ENCODE peak calls at places on chromosomes 7 and 10, in six cellular contexts. One of them, this sample, is unnamed.

GRCh38 chr7:110224643-110225042 is 866.3 kb upstream of the LRRN3 start:
- DNase-seq in nucleus accumbens: no peak
- DNase-seq in OCI-M1: no peak
- DNase-seq in activated CD4-positive, alpha-beta T cell treated with anti-CD3 and anti-CD28 coated beads, Interleukin-2, amount 50 U/mL, for 48 hours: no peak
- DNase-seq in GM06990: no peak
- DNase-seq in activated effector memory CD4-positive, alpha-beta T cell treated with Interleukin-2 at 50 U/mL for 16 hours: no peak
- DNase-seq in this sample: no peak

GRCh38 chr7:24456526-24457214 is 116.6 kb upstream of the PALS2 start:
- DNase-seq in GM06990: no peak
- DNase-seq in nucleus accumbens: peak
- DNase-seq in activated effector memory CD4-positive, alpha-beta T cell treated with Interleukin-2 at 50 U/mL for 16 hours: no peak
- DNase-seq in OCI-M1: no peak
- DNase-seq in activated CD4-positive, alpha-beta T cell treated with anti-CD3 and anti-CD28 coated beads, Interleukin-2, amount 50 U/mL, for 48 hours: no peak
- DNase-seq in this sample: peak

GRCh38 chr7:114760477-114760876 is 161.4 kb upstream of the MDFIC start:
- DNase-seq in nucleus accumbens: no peak
- DNase-seq in activated effector memory CD4-positive, alpha-beta T cell treated with Interleukin-2 at 50 U/mL for 16 hours: no peak
- DNase-seq in GM06990: no peak
- DNase-seq in activated CD4-positive, alpha-beta T cell treated with anti-CD3 and anti-CD28 coated beads, Interleukin-2, amount 50 U/mL, for 48 hours: no peak
- DNase-seq in OCI-M1: no peak
- DNase-seq in this sample: no peak

GRCh38 chr10:16481052-16481728 is 40.5 kb downstream of the C1QL3 start:
- DNase-seq in nucleus accumbens: no peak
- DNase-seq in activated CD4-positive, alpha-beta T cell treated with anti-CD3 and anti-CD28 coated beads, Interleukin-2, amount 50 U/mL, for 48 hours: no peak
- DNase-seq in GM06990: no peak
- DNase-seq in OCI-M1: no peak
- DNase-seq in activated effector memory CD4-positive, alpha-beta T cell treated with Interleukin-2 at 50 U/mL for 16 hours: no peak
- DNase-seq in this sample: no peak

GRCh38 chr7:113087278-113087998 is 811 bp upstream of the GPR85 start:
- DNase-seq in nucleus accumbens: no peak
- DNase-seq in activated effector memory CD4-positive, alpha-beta T cell treated with Interleukin-2 at 50 U/mL for 16 hours: no peak
- DNase-seq in activated CD4-positive, alpha-beta T cell treated with anti-CD3 and anti-CD28 coated beads, Interleukin-2, amount 50 U/mL, for 48 hours: no peak
- DNase-seq in OCI-M1: peak
- DNase-seq in GM06990: no peak
- DNase-seq in this sample: no peak

GRCh38 chr10:59907918-59908807 is 1.8 kb upstream of the CCDC6 start:
- DNase-seq in activated CD4-positive, alpha-beta T cell treated with anti-CD3 and anti-CD28 coated beads, Interleukin-2, amount 50 U/mL, for 48 hours: peak
- DNase-seq in activated effector memory CD4-positive, alpha-beta T cell treated with Interleukin-2 at 50 U/mL for 16 hours: peak
- DNase-seq in OCI-M1: peak
- DNase-seq in GM06990: no peak
- DNase-seq in nucleus accumbens: peak
- DNase-seq in this sample: peak

GRCh38 chr10:63236113-63236935 is 103.2 kb downstream of the NRBF2 start:
- DNase-seq in activated effector memory CD4-positive, alpha-beta T cell treated with Interleukin-2 at 50 U/mL for 16 hours: no peak
- DNase-seq in GM06990: peak
- DNase-seq in OCI-M1: peak
- DNase-seq in activated CD4-positive, alpha-beta T cell treated with anti-CD3 and anti-CD28 coated beads, Interleukin-2, amount 50 U/mL, for 48 hours: no peak
- DNase-seq in nucleus accumbens: no peak
- DNase-seq in this sample: peak

GRCh38 chr10:100340948-100341847 is 5.8 kb upstream of the SCD start:
- DNase-seq in GM06990: no peak
- DNase-seq in activated CD4-positive, alpha-beta T cell treated with anti-CD3 and anti-CD28 coated beads, Interleukin-2, amount 50 U/mL, for 48 hours: no peak
- DNase-seq in activated effector memory CD4-positive, alpha-beta T cell treated with Interleukin-2 at 50 U/mL for 16 hours: no peak
- DNase-seq in OCI-M1: no peak
- DNase-seq in nucleus accumbens: peak
- DNase-seq in this sample: no peak

GRCh38 chr10:100823194-100823593 is 77.8 kb downstream of the PAX2 start:
- DNase-seq in OCI-M1: no peak
- DNase-seq in GM06990: no peak
- DNase-seq in nucleus accumbens: no peak
- DNase-seq in activated CD4-positive, alpha-beta T cell treated with anti-CD3 and anti-CD28 coated beads, Interleukin-2, amount 50 U/mL, for 48 hours: no peak
- DNase-seq in activated effector memory CD4-positive, alpha-beta T cell treated with Interleukin-2 at 50 U/mL for 16 hours: no peak
- DNase-seq in this sample: no peak

GRCh38 chr7:44981035-44981706 is 2.4 kb upstream of the MYO1G start:
- DNase-seq in OCI-M1: no peak
- DNase-seq in nucleus accumbens: no peak
- DNase-seq in GM06990: no peak
- DNase-seq in activated CD4-positive, alpha-beta T cell treated with anti-CD3 and anti-CD28 coated beads, Interleukin-2, amount 50 U/mL, for 48 hours: peak
- DNase-seq in activated effector memory CD4-positive, alpha-beta T cell treated with Interleukin-2 at 50 U/mL for 16 hours: no peak
- DNase-seq in this sample: peak

GRCh38 chr7:35261476-35262285 is 7.8 kb upstream of the TBX20 start:
- DNase-seq in nucleus accumbens: no peak
- DNase-seq in GM06990: no peak
- DNase-seq in OCI-M1: no peak
- DNase-seq in activated CD4-positive, alpha-beta T cell treated with anti-CD3 and anti-CD28 coated beads, Interleukin-2, amount 50 U/mL, for 48 hours: no peak
- DNase-seq in activated effector memory CD4-positive, alpha-beta T cell treated with Interleukin-2 at 50 U/mL for 16 hours: no peak
- DNase-seq in this sample: no peak

GRCh38 chr7:68537228-68538071 is 1060.8 kb upstream of the AUTS2 start:
- DNase-seq in GM06990: no peak
- DNase-seq in OCI-M1: no peak
- DNase-seq in nucleus accumbens: no peak
- DNase-seq in activated CD4-positive, alpha-beta T cell treated with anti-CD3 and anti-CD28 coated beads, Interleukin-2, amount 50 U/mL, for 48 hours: no peak
- DNase-seq in activated effector memory CD4-positive, alpha-beta T cell treated with Interleukin-2 at 50 U/mL for 16 hours: no peak
- DNase-seq in this sample: no peak

GRCh38 chr7:28130277-28130676 is 50.3 kb downstream of the JAZF1 start:
- DNase-seq in GM06990: no peak
- DNase-seq in activated CD4-positive, alpha-beta T cell treated with anti-CD3 and anti-CD28 coated beads, Interleukin-2, amount 50 U/mL, for 48 hours: no peak
- DNase-seq in OCI-M1: no peak
- DNase-seq in nucleus accumbens: no peak
- DNase-seq in activated effector memory CD4-positive, alpha-beta T cell treated with Interleukin-2 at 50 U/mL for 16 hours: no peak
- DNase-seq in this sample: no peak

This sample was measured in MM.1S.